ENCODE peak calls at places on chromosomes 12 and 14, in six cellular contexts. T is hepatocyte, N is pancreas, R is A549, Z is cardiac muscle cell, M is right lobe of liver. U is an unnamed sample.
A peak's percentile ranks its signal among the peaks of the same experiment; 100 is the strongest.

GRCh38 chr12:12072064-12072760 is 1.5 kb downstream of the BCL2L14 start:
- DNase-seq in M (peak; percentile 62), Z (no peak), R (no peak), T (peak; percentile 65), N (peak; percentile 68), U (no peak)

GRCh38 chr14:65026526-65026925 is 39.8 kb downstream of the FNTB start:
- DNase-seq in T (no peak), N (no peak), Z (no peak), R (no peak), M (no peak), U (no peak)

GRCh38 chr14:55267816-55268215 is 3.4 kb upstream of the FBXO34 start:
- DNase-seq in Z (peak; percentile 21), M (no peak), T (peak; percentile 26), N (no peak), R (no peak), U (no peak)

GRCh38 chr14:42541535-42542001 is 934.9 kb downstream of the LRFN5 start:
- DNase-seq in R (no peak), Z (no peak), M (no peak), T (no peak), N (no peak), U (peak; percentile 7)

GRCh38 chr12:4164591-4165558 is 108.7 kb upstream of the CCND2 start:
- DNase-seq in T (peak; percentile 75), Z (peak; percentile 52), N (peak; percentile 61), R (no peak), M (no peak), U (peak; percentile 59)

GRCh38 chr14:92471919-92472318 is 41.7 kb upstream of the RIN3 start:
- DNase-seq in Z (no peak), T (peak; percentile 84), R (peak; percentile 79), N (no peak), M (no peak), U (peak; percentile 92)

GRCh38 chr12:22043943-22044342 is 2.1 kb upstream of the CMAS start:
- DNase-seq in N (no peak), T (no peak), M (no peak), R (no peak), Z (no peak), U (no peak)

GRCh38 chr14:89041245-89041585 is 216.8 kb downstream of the TTC8 start:
- DNase-seq in N (peak; percentile 71), T (peak; percentile 78), Z (no peak), M (peak; percentile 86), R (no peak), U (no peak)

GRCh38 chr14:68894123-68894522 is 85.0 kb downstream of the ACTN1 start:
- DNase-seq in R (no peak), T (no peak), N (no peak), Z (no peak), M (no peak), U (peak; percentile 44)

GRCh38 chr12:56242986-56243385 is 13.1 kb downstream of the SLC39A5 start:
- DNase-seq in Z (no peak), T (no peak), M (no peak), N (no peak), R (no peak), U (no peak)

GRCh38 chr12:46629331-46630229 is 196.2 kb downstream of the SLC38A4 start:
- DNase-seq in R (no peak), M (peak; percentile 52), T (no peak), N (no peak), Z (no peak), U (no peak)

GRCh38 chr12:79871621-79872020 is 63.3 kb downstream of the PPP1R12A start:
- DNase-seq in N (no peak), T (no peak), M (no peak), Z (no peak), R (no peak), U (no peak)

GRCh38 chr12:27824126-27824842 is 44.2 kb upstream of the MANSC4 start:
- DNase-seq in M (no peak), R (no peak), T (no peak), Z (no peak), N (no peak), U (no peak)

GRCh38 chr12:12645485-12645884 is 33.8 kb downstream of the CREBL2 start:
- DNase-seq in Z (peak; percentile 36), M (no peak), T (no peak), R (peak; percentile 44), N (no peak), U (peak; percentile 14)

GRCh38 chr12:91058821-91059220 is 997 bp upstream of the KERA start:
- DNase-seq in M (no peak), T (no peak), N (no peak), Z (no peak), R (no peak), U (no peak)

GRCh38 chr12:97716356-97716755 is 253.8 kb downstream of the RMST start:
- DNase-seq in N (no peak), R (peak; percentile 13), T (peak; percentile 17), Z (peak; percentile 8), M (no peak), U (no peak)

GRCh38 chr14:23482814-23483128 is 13.3 kb downstream of the NGDN start:
- DNase-seq in M (no peak), N (no peak), Z (no peak), R (no peak), T (no peak), U (no peak)

GRCh38 chr12:14387472-14387871 is 22.0 kb downstream of the ATF7IP start:
- DNase-seq in M (no peak), N (no peak), R (no peak), T (no peak), Z (no peak), U (no peak)

GRCh38 chr14:54435500-54435981 is 5.6 kb downstream of the CNIH1 start:
- DNase-seq in Z (no peak), R (no peak), N (no peak), T (peak; percentile 26), M (no peak), U (peak; percentile 89)

GRCh38 chr12:3275171-3276041 is 198.2 kb downstream of the TSPAN9 start:
- DNase-seq in T (peak; percentile 85), N (peak; percentile 95), Z (peak; percentile 84), R (peak; percentile 62), M (peak; percentile 76), U (peak; percentile 39)

GRCh38 chr14:35158951-35159653 is 36.8 kb downstream of the PRORP start:
- DNase-seq in M (no peak), T (peak; percentile 5), R (no peak), Z (no peak), N (no peak), U (peak; percentile 53)

GRCh38 chr12:104213952-104214351 is 1.6 kb upstream of the TXNRD1 start:
- DNase-seq in R (peak; percentile 82), T (no peak), M (no peak), Z (no peak), N (no peak), U (peak; percentile 86)

GRCh38 chr12:45446013-45446412 is 230.1 kb downstream of the ANO6 start:
- DNase-seq in M (no peak), R (no peak), Z (no peak), N (no peak), T (no peak), U (no peak)

GRCh38 chr14:101819251-101819990 is 57.9 kb downstream of the PPP2R5C start:
- DNase-seq in N (no peak), T (no peak), Z (no peak), R (no peak), M (no peak), U (no peak)

GRCh38 chr12:66438601-66439000 is 136.3 kb downstream of the HELB start:
- DNase-seq in M (no peak), N (no peak), T (no peak), R (no peak), Z (no peak), U (peak; percentile 21)

GRCh38 chr12:117134059-117134458 is 34.8 kb upstream of the TESC start:
- DNase-seq in R (no peak), Z (no peak), M (no peak), T (no peak), N (no peak), U (no peak)

GRCh38 chr12:132284618-132285310 is 44.6 kb downstream of the GALNT9 start:
- DNase-seq in M (no peak), T (no peak), R (peak; percentile 62), Z (no peak), N (no peak), U (no peak)

GRCh38 chr12:49200882-49201594 is 12.2 kb upstream of the TUBA1A start:
- DNase-seq in N (no peak), Z (peak; percentile 39), M (no peak), T (peak; percentile 56), R (peak; percentile 84), U (peak; percentile 85)

GRCh38 chr12:8914716-8915526 is 612 bp downstream of the PHC1 start:
- DNase-seq in N (peak; percentile 74), Z (peak; percentile 73), T (peak; percentile 76), R (peak; percentile 71), M (peak; percentile 64), U (peak; percentile 50)

GRCh38 chr14:50823763-50824636 is 7.0 kb downstream of the NIN start:
- DNase-seq in Z (no peak), T (no peak), N (no peak), R (no peak), M (no peak), U (no peak)

GRCh38 chr12:96397756-96398421 is 2.4 kb downstream of the CDK17 start:
- DNase-seq in R (no peak), M (no peak), Z (no peak), N (no peak), T (no peak), U (peak; percentile 64)

GRCh38 chr12:123449103-123449736 is 8.7 kb upstream of the SNRNP35 start:
- DNase-seq in Z (no peak), M (no peak), T (no peak), R (no peak), N (no peak), U (no peak)

GRCh38 chr14:105641075-105641937 is 114.9 kb downstream of the TMEM121 start:
- DNase-seq in Z (no peak), N (no peak), T (no peak), R (no peak), M (no peak), U (no peak)
- TF ChIP-seq CTCF in Z (no peak), N (no peak), T (no peak), R (no peak), M (no peak), U (no peak)

GRCh38 chr12:112870267-112870980 is 36.3 kb upstream of the OAS1 start:
- DNase-seq in N (no peak), Z (no peak), M (no peak), R (no peak), T (no peak), U (no peak)

GRCh38 chr12:112868459-112869041 is 38.2 kb upstream of the OAS1 start:
- DNase-seq in T (peak; percentile 54), Z (peak; percentile 59), M (no peak), N (no peak), R (no peak), U (no peak)

GRCh38 chr12:112869778-112870177 is 37.0 kb upstream of the OAS1 start:
- DNase-seq in Z (no peak), R (no peak), M (no peak), N (no peak), T (no peak), U (no peak)

GRCh38 chr12:112869091-112869490 is 37.7 kb upstream of the OAS1 start:
- DNase-seq in Z (no peak), M (no peak), T (no peak), N (no peak), R (no peak), U (no peak)
- H3K27ac ChIP-seq in Z (no peak overlapping the region), M (no peak overlapping the region), T (no peak overlapping the region), N (no peak overlapping the region), R (no peak overlapping the region), U (no peak overlapping the region)

GRCh38 chr12:106197906-106198623 is 49.8 kb downstream of the CKAP4 start:
- DNase-seq in R (no peak), T (no peak), Z (no peak), N (no peak), M (no peak), U (no peak)
- TF ChIP-seq CTCF in R (no peak), T (no peak), Z (no peak), N (no peak), M (no peak), U (no peak)

GRCh38 chr12:57896437-57897201 is 44.7 kb upstream of the ATP23 start:
- DNase-seq in Z (peak; percentile 60), R (peak; percentile 51), N (peak; percentile 81), T (peak; percentile 82), M (peak; percentile 78), U (peak; percentile 54)
- H3K27ac ChIP-seq in Z (peak overlapping the region; percentile 31), R (peak overlapping the region; percentile 95), N (peak overlapping the region; percentile 82), T (peak overlapping the region; percentile 86), M (peak overlapping the region; percentile 83), U (peak overlapping the region; percentile 74)

U was measured in astrocyte.